ENCODE peak calls at places on chromosomes 4 and X, in four cellular contexts. P is heart right ventricle, D is tibial nerve, G is SK-N-SH. E is an unnamed sample. For H3K9me3, the result is how much of the 10 kb centered on the place peaks cover.

GRCh38 chrX:13093489-13094140 is 49.2 kb upstream of the FAM9C start:
- DNase-seq in P (no peak), G (no peak), D (no peak), E (no peak)

GRCh38 chr4:185890196-185890595 is 78.2 kb upstream of the SORBS2 start:
- DNase-seq in P (no peak), G (no peak), D (no peak), E (no peak)

GRCh38 chrX:16462912-16463311 is 187.0 kb upstream of the S100G start:
- DNase-seq in D (no peak), G (no peak), P (no peak), E (no peak)

GRCh38 chr4:26319467-26320158 is 1.2 kb upstream of the RBPJ start:
- DNase-seq in D (peak), G (peak), P (peak), E (peak)

GRCh38 chr4:12041828-12042227 is 613.1 kb upstream of the HS3ST1 start:
- DNase-seq in G (no peak), P (no peak), D (no peak), E (no peak)

GRCh38 chr4:152935661-152936445 is at the start of gene FHDC1:
- DNase-seq in G (peak), D (no peak), P (no peak), E (no peak)

GRCh38 chrX:110317079-110317819 is 636 bp downstream of the AMMECR1 start:
- DNase-seq in G (peak), D (peak), P (peak), E (no peak)

GRCh38 chr4:182265881-182266280 is 22.7 kb downstream of the TENM3 start:
- DNase-seq in D (no peak), G (no peak), P (no peak), E (no peak)

GRCh38 chr4:185374027-185374426 is 21.7 kb downstream of the LRP2BP start:
- DNase-seq in D (no peak), P (no peak), G (no peak), E (no peak)

GRCh38 chrX:102599950-102600579 is 750 bp downstream of the ARMCX5 start:
- DNase-seq in P (no peak), G (no peak), D (no peak), E (no peak)

GRCh38 chr4:184476660-184477059 is 2.3 kb upstream of the IRF2 start:
- DNase-seq in P (no peak), G (no peak), D (no peak), E (no peak)

GRCh38 chr4:142845293-142846070 is 619 bp downstream of the INPP4B start:
- DNase-seq in P (peak), D (peak), G (peak), E (no peak)

GRCh38 chr4:184174571-184175488 is 42.8 kb downstream of the ENPP6 start:
- DNase-seq in G (no peak), D (no peak), P (no peak), E (no peak)

GRCh38 chr4:39102297-39102696 is 40.3 kb downstream of the KLHL5 start:
- DNase-seq in D (no peak), G (no peak), P (no peak), E (no peak)

GRCh38 chr4:85209161-85209560 is 242.7 kb upstream of the WDFY3 start:
- DNase-seq in G (no peak), D (no peak), P (no peak), E (no peak)

GRCh38 chr4:37699874-37700481 is 13.8 kb upstream of the RELL1 start:
- DNase-seq in D (no peak), P (no peak), G (no peak), E (no peak)

GRCh38 chr4:38001927-38002326 is 41.7 kb downstream of the PTTG2 start:
- DNase-seq in P (no peak), D (no peak), G (no peak), E (no peak)

DNA sequence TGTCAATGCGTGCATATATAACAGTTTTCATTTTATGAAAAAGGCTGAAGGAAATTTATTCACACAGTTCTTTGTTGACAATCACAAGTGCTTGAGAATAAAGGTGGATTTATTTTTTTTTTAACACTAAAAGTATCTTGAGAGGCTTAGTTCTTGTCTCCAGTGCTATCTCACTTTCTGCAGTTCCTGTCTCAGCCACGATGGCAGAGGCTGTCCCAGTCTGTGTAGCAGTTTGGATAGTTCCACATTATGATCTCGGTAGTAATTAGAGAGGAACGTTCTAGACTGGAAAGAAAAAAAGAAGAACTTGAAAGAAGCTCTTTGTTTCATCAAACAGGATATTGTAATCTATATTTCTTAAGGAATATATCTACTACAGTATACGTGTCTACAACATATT is 229.0 kb downstream of the UGT8 start:
- DNase-seq in D (no peak), G (no peak), P (no peak), E (no peak)
- H3K9me3 ChIP-seq in D (under half), G (under half), P (under half), E (under half)

DNA sequence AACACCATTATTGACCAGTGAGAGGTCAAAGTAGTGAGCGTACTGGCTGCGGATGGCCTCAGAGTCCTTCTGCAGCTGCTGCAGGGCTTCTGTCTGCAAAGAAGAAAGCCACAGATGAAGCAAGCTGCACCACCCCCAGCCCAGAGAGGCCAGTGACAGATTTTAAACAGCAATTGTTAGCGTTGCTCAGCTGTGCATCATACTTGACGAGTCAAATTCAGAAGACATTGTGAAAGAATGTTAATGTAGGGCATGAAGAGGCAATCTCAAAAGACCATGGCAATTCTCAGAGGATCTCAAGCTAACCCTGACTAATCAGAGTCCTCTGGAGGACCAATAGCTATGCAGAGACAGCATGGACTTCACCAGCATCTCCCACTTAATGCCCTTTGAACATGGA is 16.6 kb downstream of the DKC1 start:
- DNase-seq in D (no peak), P (no peak), G (no peak), E (no peak)
- H3K9me3 ChIP-seq in D (under half), P (under half), G (under half), E (under half)

DNA sequence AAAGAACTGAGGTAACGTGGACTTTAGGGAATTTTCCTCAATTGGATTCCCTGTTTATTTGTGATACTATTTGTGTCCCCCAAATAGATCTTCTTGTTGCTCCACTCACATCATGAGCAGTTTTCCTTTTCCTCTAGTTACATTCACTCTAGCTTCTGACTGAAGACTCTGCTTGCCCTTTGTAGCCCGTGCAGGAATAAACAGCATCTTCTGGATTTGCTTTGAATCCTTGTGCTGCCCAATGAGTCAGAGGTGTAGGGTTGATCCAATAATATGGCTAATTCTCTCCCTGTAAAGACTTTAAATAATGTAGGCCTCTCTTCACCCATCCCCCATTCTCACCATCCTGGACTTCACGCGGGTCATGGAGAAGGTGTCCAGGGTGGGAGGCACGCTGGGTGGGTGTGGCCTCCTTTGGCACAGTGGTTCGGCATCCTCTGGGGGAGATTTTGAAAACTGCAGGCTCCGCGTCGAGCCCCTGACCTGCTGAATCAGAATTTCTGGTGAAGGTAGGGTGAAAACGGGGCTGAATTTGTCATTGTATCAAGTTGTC is 9.0 kb downstream of the HAND2 start:
- DNase-seq in G (peak), P (no peak), D (no peak), E (no peak)
- H3K9me3 ChIP-seq in G (under half), P (under half), D (under half), E (under half)

GRCh38 chrX:47420967-47421366 is 50.6 kb downstream of the ZNF157 start:
- DNase-seq in D (no peak), P (no peak), G (no peak), E (no peak)

GRCh38 chrX:47422444-47422843 is 52.1 kb downstream of the ZNF157 start:
- DNase-seq in G (no peak), P (no peak), D (no peak), E (no peak)

GRCh38 chrX:47420264-47420663 is 49.9 kb downstream of the ZNF157 start:
- DNase-seq in D (no peak), G (no peak), P (no peak), E (no peak)
- H3K9me3 ChIP-seq in D (under half), G (under half), P (under half), E (under half)

DNA sequence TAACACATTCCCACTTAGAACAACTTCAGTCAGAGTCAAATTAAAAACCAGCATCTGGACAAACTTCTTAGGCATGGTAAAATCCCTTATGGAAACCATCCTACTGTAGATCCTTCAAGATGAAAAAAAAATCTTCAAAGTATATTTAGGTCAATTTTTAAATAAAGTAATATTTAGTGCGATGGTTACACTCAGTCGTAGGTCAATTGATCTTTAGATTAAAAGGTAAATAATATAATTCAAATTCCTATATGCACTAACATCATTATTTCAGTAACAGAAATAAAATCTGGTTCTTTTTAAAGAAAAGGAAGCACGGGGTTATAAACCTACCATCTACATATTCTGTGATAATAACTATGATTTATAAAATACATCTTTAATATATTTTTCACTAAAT is at the start of gene UGT2A2:
- DNase-seq in D (no peak), G (no peak), P (no peak), E (no peak)
- H3K9me3 ChIP-seq in D (under half), G (under half), P (under half), E (under half)

DNA sequence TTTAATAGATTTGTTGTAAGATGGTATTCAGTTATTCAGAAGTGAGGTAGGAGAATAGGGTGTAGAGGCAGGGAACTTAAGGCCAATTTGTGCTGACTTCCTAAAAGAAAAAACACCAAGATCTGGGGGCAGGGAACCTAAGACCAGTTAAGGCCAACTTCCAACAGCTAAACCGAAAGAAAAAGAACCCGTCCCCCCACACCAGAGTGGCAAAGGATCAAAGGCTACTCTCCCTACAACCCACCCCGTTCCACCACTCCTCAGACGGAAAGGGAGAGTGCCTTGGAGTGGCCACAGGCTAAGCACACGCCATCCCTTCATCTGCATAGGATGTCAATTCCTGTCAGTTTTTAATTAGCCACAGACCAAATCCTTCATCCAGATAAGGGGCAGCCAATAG is 3.7 kb upstream of the ZNF718 start:
- DNase-seq in D (no peak), P (no peak), G (no peak), E (no peak)
- H3K9me3 ChIP-seq in D (under half), P (under half), G (under half), E (under half)